ENCODE peak calls at places on chromosomes 4 and X, in four cellular contexts. One of them, this sample, is unnamed.

GRCh38 chr4:7901274-7901845 is 38.3 kb downstream of the AFAP1 start:
- DNase-seq in ovary: no peak
- DNase-seq in A549: no peak
- DNase-seq in tibial nerve: no peak
- DNase-seq in this sample: no peak

GRCh38 chrX:1165535-1166196 is 46.8 kb downstream of the CRLF2 start:
- DNase-seq in tibial nerve: no peak
- DNase-seq in ovary: no peak
- DNase-seq in A549: peak; percentile 48
- DNase-seq in this sample: no peak

GRCh38 chr4:37767546-37767945 is 58.9 kb upstream of the PGM2 start:
- DNase-seq in tibial nerve: peak; percentile 43
- DNase-seq in A549: no peak
- DNase-seq in ovary: peak; percentile 11
- DNase-seq in this sample: no peak

GRCh38 chrX:150805736-150806135 is 92.7 kb downstream of the CD99L2 start:
- DNase-seq in tibial nerve: no peak
- DNase-seq in A549: no peak
- DNase-seq in ovary: no peak
- DNase-seq in this sample: no peak

GRCh38 chrX:17689971-17690409 is 47.3 kb upstream of the SCML1 start:
- DNase-seq in A549: peak; percentile 35
- DNase-seq in ovary: peak; percentile 54
- DNase-seq in tibial nerve: peak; percentile 82
- DNase-seq in this sample: no peak

GRCh38 chrX:24153175-24153795 is 3.8 kb downstream of the ZFX start:
- DNase-seq in ovary: no peak
- DNase-seq in A549: no peak
- DNase-seq in tibial nerve: no peak
- DNase-seq in this sample: no peak

GRCh38 chr4:179530953-179531352 is 2088.7 kb upstream of the AGA start:
- DNase-seq in tibial nerve: no peak
- DNase-seq in ovary: no peak
- DNase-seq in A549: no peak
- DNase-seq in this sample: no peak

GRCh38 chr4:98283219-98284199 is 22.3 kb downstream of the RAP1GDS1 start:
- DNase-seq in tibial nerve: no peak
- DNase-seq in A549: no peak
- DNase-seq in ovary: no peak
- DNase-seq in this sample: no peak

GRCh38 chrX:72716766-72717165 is 2.7 kb upstream of the PHKA1 start:
- DNase-seq in A549: no peak
- DNase-seq in ovary: no peak
- DNase-seq in tibial nerve: no peak
- DNase-seq in this sample: no peak

GRCh38 chr4:134001057-134001456 is 200.5 kb downstream of the PABPC4L start:
- DNase-seq in tibial nerve: no peak
- DNase-seq in A549: no peak
- DNase-seq in ovary: no peak
- DNase-seq in this sample: no peak

GRCh38 chr4:105619193-105619931 is 66.9 kb downstream of the ARHGEF38 start:
- DNase-seq in A549: no peak
- DNase-seq in tibial nerve: peak; percentile 57
- DNase-seq in ovary: no peak
- DNase-seq in this sample: peak; percentile 90

GRCh38 chr4:69727412-69727811 is 33.0 kb downstream of the SULT1B1 start:
- DNase-seq in ovary: no peak
- DNase-seq in A549: no peak
- DNase-seq in tibial nerve: no peak
- DNase-seq in this sample: no peak

GRCh38 chr4:10396181-10396580 is 61.0 kb downstream of the ZNF518B start:
- DNase-seq in tibial nerve: no peak
- DNase-seq in A549: no peak
- DNase-seq in ovary: no peak
- DNase-seq in this sample: no peak

GRCh38 chr4:8528713-8529112 is 51.5 kb upstream of the GPR78 start:
- DNase-seq in A549: no peak
- DNase-seq in tibial nerve: no peak
- DNase-seq in ovary: no peak
- DNase-seq in this sample: no peak

GRCh38 chrX:31071262-31071661 is 579 bp downstream of the FTHL17 start:
- DNase-seq in tibial nerve: no peak
- DNase-seq in A549: no peak
- DNase-seq in ovary: no peak
- DNase-seq in this sample: no peak

GRCh38 chrX:2185341-2186082 is 315.3 kb downstream of the DHRSX start:
- DNase-seq in tibial nerve: no peak
- DNase-seq in ovary: no peak
- DNase-seq in A549: no peak
- DNase-seq in this sample: no peak

GRCh38 chrX:107450823-107451509 is 1.5 kb downstream of the FRMPD3 start:
- DNase-seq in ovary: peak; percentile 34
- DNase-seq in A549: peak; percentile 16
- DNase-seq in tibial nerve: no peak
- DNase-seq in this sample: no peak

GRCh38 chrX:119990995-119991787 is 47.6 kb upstream of the NKAP start:
- DNase-seq in A549: no peak
- DNase-seq in tibial nerve: no peak
- DNase-seq in ovary: no peak
- DNase-seq in this sample: no peak

GRCh38 chrX:47384502-47384901 is 14.1 kb downstream of the ZNF157 start:
- DNase-seq in A549: peak; percentile 14
- DNase-seq in tibial nerve: peak; percentile 71
- DNase-seq in ovary: peak; percentile 49
- DNase-seq in this sample: peak; percentile 74

GRCh38 chr4:179521937-179522336 is 2079.7 kb upstream of the AGA start:
- DNase-seq in tibial nerve: no peak
- DNase-seq in ovary: no peak
- DNase-seq in A549: no peak
- DNase-seq in this sample: no peak

GRCh38 chr4:28449080-28449479 is 1588.4 kb downstream of the STIM2 start:
- DNase-seq in tibial nerve: no peak
- DNase-seq in ovary: no peak
- DNase-seq in A549: no peak
- DNase-seq in this sample: no peak

GRCh38 chr4:35102111-35102510 is 1142.2 kb downstream of the ARAP2 start:
- DNase-seq in tibial nerve: no peak
- DNase-seq in ovary: no peak
- DNase-seq in A549: no peak
- DNase-seq in this sample: no peak

GRCh38 chr4:75985116-75985515 is 5.6 kb downstream of the SDAD1 start:
- DNase-seq in A549: no peak
- DNase-seq in ovary: no peak
- DNase-seq in tibial nerve: no peak
- DNase-seq in this sample: no peak

GRCh38 chrX:9775930-9776329 is 10.3 kb upstream of the GPR143 start:
- DNase-seq in A549: no peak
- DNase-seq in tibial nerve: no peak
- DNase-seq in ovary: no peak
- DNase-seq in this sample: no peak

GRCh38 chr4:114770624-114771023 is 172.0 kb downstream of the UGT8 start:
- DNase-seq in tibial nerve: no peak
- DNase-seq in A549: no peak
- DNase-seq in ovary: no peak
- DNase-seq in this sample: no peak

GRCh38 chr4:14887842-14888433 is 114.3 kb upstream of the CPEB2 start:
- DNase-seq in tibial nerve: no peak
- DNase-seq in A549: no peak
- DNase-seq in ovary: no peak
- DNase-seq in this sample: no peak

GRCh38 chr4:158131037-158131436 is 41.8 kb downstream of the GASK1B start:
- DNase-seq in ovary: no peak
- DNase-seq in A549: no peak
- DNase-seq in tibial nerve: no peak
- DNase-seq in this sample: no peak

GRCh38 chrX:134908235-134908834 is 82.5 kb upstream of the SMIM10 start:
- DNase-seq in tibial nerve: no peak
- DNase-seq in A549: no peak
- DNase-seq in ovary: no peak
- DNase-seq in this sample: no peak

GRCh38 chr4:28966982-28967381 is 1753.2 kb upstream of the PCDH7 start:
- DNase-seq in tibial nerve: no peak
- DNase-seq in ovary: no peak
- DNase-seq in A549: no peak
- DNase-seq in this sample: no peak

GRCh38 chr4:68736813-68737212 is 66.4 kb upstream of the UGT2B15 start:
- DNase-seq in tibial nerve: no peak
- DNase-seq in A549: no peak
- DNase-seq in ovary: no peak
- DNase-seq in this sample: no peak

GRCh38 chrX:74925210-74926088 is at the start of gene NEXMIF:
- DNase-seq in ovary: peak; percentile 9
- DNase-seq in tibial nerve: no peak
- DNase-seq in A549: peak; percentile 45
- DNase-seq in this sample: peak; percentile 26

GRCh38 chrX:69293776-69294601 is 128.7 kb upstream of the PJA1 start:
- DNase-seq in tibial nerve: no peak
- DNase-seq in A549: no peak
- DNase-seq in ovary: no peak
- DNase-seq in this sample: no peak

GRCh38 chr4:174523003-174523693 is 860 bp upstream of the HPGD start:
- DNase-seq in ovary: no peak
- DNase-seq in tibial nerve: peak; percentile 7
- DNase-seq in A549: no peak
- DNase-seq in this sample: no peak

GRCh38 chr4:56477192-56477706 is 9.8 kb downstream of the SRP72 start:
- DNase-seq in ovary: no peak
- DNase-seq in A549: no peak
- DNase-seq in tibial nerve: no peak
- DNase-seq in this sample: no peak

GRCh38 chr4:67396008-67396407 is 149.3 kb downstream of the CENPC start:
- DNase-seq in ovary: no peak
- DNase-seq in tibial nerve: no peak
- DNase-seq in A549: no peak
- DNase-seq in this sample: no peak

GRCh38 chr4:67397931-67398330 is 147.4 kb downstream of the CENPC start:
- DNase-seq in A549: no peak
- DNase-seq in ovary: no peak
- DNase-seq in tibial nerve: no peak
- DNase-seq in this sample: no peak

GRCh38 chr4:67403342-67403741 is 142.0 kb downstream of the CENPC start:
- DNase-seq in ovary: no peak
- DNase-seq in A549: no peak
- DNase-seq in tibial nerve: no peak
- DNase-seq in this sample: no peak

GRCh38 chr4:67401902-67402301 is 143.4 kb downstream of the CENPC start:
- DNase-seq in A549: no peak
- DNase-seq in ovary: no peak
- DNase-seq in tibial nerve: no peak
- DNase-seq in this sample: no peak
- TF ChIP-seq EP300 in A549: no peak
- TF ChIP-seq EP300 in ovary: no peak
- TF ChIP-seq EP300 in tibial nerve: no peak
- TF ChIP-seq EP300 in this sample: no peak

DNA sequence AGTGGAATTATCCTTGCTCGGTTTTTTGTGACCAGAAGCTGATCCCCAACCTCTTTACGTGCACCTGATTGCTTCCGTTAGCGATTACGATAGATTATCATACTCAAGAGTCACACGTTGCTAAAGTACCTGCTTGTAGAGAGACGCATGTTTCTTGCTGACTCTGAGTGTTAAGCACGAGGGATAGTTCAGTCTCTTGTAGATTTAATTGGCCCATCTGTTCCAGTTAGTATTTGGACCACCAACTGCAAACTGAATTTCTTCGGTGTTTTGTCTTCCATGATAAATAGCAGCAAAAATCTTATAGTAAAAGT is 513 bp upstream of the COX18 start:
- DNase-seq in tibial nerve: no peak
- DNase-seq in A549: no peak
- DNase-seq in ovary: no peak
- DNase-seq in this sample: no peak
- H3K27ac ChIP-seq in tibial nerve: peak overlapping the region; percentile 91
- H3K27ac ChIP-seq in A549: peak overlapping the region; percentile 81
- H3K27ac ChIP-seq in ovary: peak overlapping the region; percentile 37
- H3K27ac ChIP-seq in this sample: peak overlapping the region; percentile 98

DNA sequence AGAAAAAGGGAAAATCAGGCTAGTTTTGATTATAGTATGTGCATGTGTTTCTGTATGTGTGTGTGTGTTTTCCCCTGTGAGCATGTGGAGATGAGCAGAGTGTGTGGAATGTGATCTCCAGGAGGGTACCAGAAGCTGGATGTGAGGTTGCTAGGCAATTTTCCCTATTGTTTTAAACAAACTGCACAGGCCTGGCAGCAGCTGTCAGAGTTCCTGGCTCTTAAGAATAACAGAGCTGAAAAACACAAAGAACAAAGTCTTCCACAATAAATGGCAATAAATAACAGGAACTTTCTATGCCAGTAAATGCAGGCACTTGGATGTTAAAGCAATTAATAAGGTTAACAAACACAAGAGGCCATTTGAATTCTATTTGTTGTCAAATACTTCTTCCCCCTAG is 344.6 kb upstream of the CTSO start:
- DNase-seq in tibial nerve: no peak
- DNase-seq in ovary: no peak
- DNase-seq in A549: no peak
- DNase-seq in this sample: no peak
- TF ChIP-seq EP300 in tibial nerve: no peak
- TF ChIP-seq EP300 in ovary: no peak
- TF ChIP-seq EP300 in A549: no peak
- TF ChIP-seq EP300 in this sample: no peak

GRCh38 chr4:168731006-168731636 is 234.3 kb downstream of the PALLD start:
- DNase-seq in ovary: no peak
- DNase-seq in tibial nerve: no peak
- DNase-seq in A549: no peak
- DNase-seq in this sample: no peak
- H3K27ac ChIP-seq in ovary: no peak overlapping the region
- H3K27ac ChIP-seq in tibial nerve: no peak overlapping the region
- H3K27ac ChIP-seq in A549: no peak overlapping the region
- H3K27ac ChIP-seq in this sample: no peak overlapping the region

GRCh38 chr4:169619958-169620845 is at the start of gene CLCN3:
- DNase-seq in tibial nerve: peak; percentile 92
- DNase-seq in ovary: peak; percentile 98
- DNase-seq in A549: peak; percentile 74
- DNase-seq in this sample: peak; percentile 98
- TF ChIP-seq EP300 in tibial nerve: peak; percentile 94
- TF ChIP-seq EP300 in ovary: no peak
- TF ChIP-seq EP300 in A549: no peak
- TF ChIP-seq EP300 in this sample: no peak

DNA sequence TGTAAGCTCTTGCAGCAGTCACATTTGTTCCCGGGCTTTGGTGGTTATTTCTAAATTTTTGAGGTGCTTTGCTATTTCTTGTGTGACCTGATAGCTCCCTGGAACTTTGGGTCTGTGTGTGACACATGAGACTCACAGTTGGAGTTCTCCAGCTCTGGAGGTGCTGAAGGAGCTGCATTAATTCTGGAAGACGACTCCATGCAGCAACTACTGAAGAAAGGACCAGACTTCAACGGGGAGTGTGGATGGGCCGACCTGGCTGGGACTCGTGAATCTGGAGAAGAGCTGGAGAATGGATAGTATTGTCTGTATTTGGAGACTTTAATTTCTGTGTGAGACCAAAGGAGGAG is 1.5 kb downstream of the MRFAP1 start:
- DNase-seq in ovary: no peak
- DNase-seq in tibial nerve: no peak
- DNase-seq in A549: no peak
- DNase-seq in this sample: no peak
- H3K27ac ChIP-seq in ovary: peak overlapping the region; percentile 71
- H3K27ac ChIP-seq in tibial nerve: peak overlapping the region; percentile 92
- H3K27ac ChIP-seq in A549: peak overlapping the region; percentile 87
- H3K27ac ChIP-seq in this sample: peak overlapping the region; percentile 98

This sample was measured in upper lobe of left lung.